ENCODE peak calls at places on chromosomes 13 and 19, in four cellular contexts. One of them, this sample, is unnamed.
A peak's percentile ranks its signal among the peaks of the same experiment; 100 is the strongest.

GRCh38 chr13:20580257-20580656 is 13.3 kb downstream of the IFT88 start:
- DNase-seq in DMS153: no peak
- DNase-seq in IMR-90: no peak
- DNase-seq in activated T-helper 1 cell treated with Interleukin-2 at 50 U/mL for 16 hours: no peak
- DNase-seq in this sample: no peak

GRCh38 chr19:49895566-49896297 is 955 bp downstream of the IL4I1 start:
- DNase-seq in DMS153: no peak
- DNase-seq in IMR-90: no peak
- DNase-seq in activated T-helper 1 cell treated with Interleukin-2 at 50 U/mL for 16 hours: no peak
- DNase-seq in this sample: no peak

GRCh38 chr13:109208522-109208921 is 577.9 kb downstream of the IRS2 start:
- DNase-seq in activated T-helper 1 cell treated with Interleukin-2 at 50 U/mL for 16 hours: no peak
- DNase-seq in DMS153: no peak
- DNase-seq in IMR-90: no peak
- DNase-seq in this sample: no peak

GRCh38 chr13:47632311-47632710 is 368.8 kb downstream of the SUCLA2 start:
- DNase-seq in IMR-90: no peak
- DNase-seq in DMS153: no peak
- DNase-seq in activated T-helper 1 cell treated with Interleukin-2 at 50 U/mL for 16 hours: no peak
- DNase-seq in this sample: no peak

GRCh38 chr13:113759525-113760137 is 605 bp downstream of the TMEM255B start:
- DNase-seq in IMR-90: peak; percentile 9
- DNase-seq in activated T-helper 1 cell treated with Interleukin-2 at 50 U/mL for 16 hours: no peak
- DNase-seq in DMS153: no peak
- DNase-seq in this sample: peak; percentile 55

GRCh38 chr13:109938255-109938936 is 152.0 kb upstream of the IRS2 start:
- DNase-seq in IMR-90: peak; percentile 93
- DNase-seq in activated T-helper 1 cell treated with Interleukin-2 at 50 U/mL for 16 hours: no peak
- DNase-seq in DMS153: no peak
- DNase-seq in this sample: no peak

GRCh38 chr13:66992183-66992582 is 238.0 kb downstream of the PCDH9 start:
- DNase-seq in DMS153: no peak
- DNase-seq in IMR-90: peak; percentile 73
- DNase-seq in activated T-helper 1 cell treated with Interleukin-2 at 50 U/mL for 16 hours: no peak
- DNase-seq in this sample: no peak

GRCh38 chr19:48390188-48391099 is 907 bp downstream of the KDELR1 start:
- DNase-seq in IMR-90: peak; percentile 49
- DNase-seq in activated T-helper 1 cell treated with Interleukin-2 at 50 U/mL for 16 hours: peak; percentile 37
- DNase-seq in DMS153: no peak
- DNase-seq in this sample: peak; percentile 42

GRCh38 chr19:5332501-5332900 is 8.1 kb downstream of the PTPRS start:
- DNase-seq in IMR-90: no peak
- DNase-seq in DMS153: no peak
- DNase-seq in activated T-helper 1 cell treated with Interleukin-2 at 50 U/mL for 16 hours: no peak
- DNase-seq in this sample: no peak

GRCh38 chr19:50204811-50205675 is 1.6 kb downstream of the MYH14 start:
- DNase-seq in activated T-helper 1 cell treated with Interleukin-2 at 50 U/mL for 16 hours: no peak
- DNase-seq in DMS153: peak; percentile 83
- DNase-seq in IMR-90: no peak
- DNase-seq in this sample: peak; percentile 82

GRCh38 chr19:29665826-29666633 is 769 bp downstream of the PLEKHF1 start:
- DNase-seq in DMS153: no peak
- DNase-seq in activated T-helper 1 cell treated with Interleukin-2 at 50 U/mL for 16 hours: no peak
- DNase-seq in IMR-90: peak; percentile 66
- DNase-seq in this sample: no peak

GRCh38 chr19:45250216-45250831 is 747 bp upstream of the MARK4 start:
- DNase-seq in IMR-90: no peak
- DNase-seq in activated T-helper 1 cell treated with Interleukin-2 at 50 U/mL for 16 hours: no peak
- DNase-seq in DMS153: no peak
- DNase-seq in this sample: no peak